ENCODE peak calls at places on chromosomes 16 and 17, in six cellular contexts. M, X, K, I, F and S are unnamed samples.

GRCh38 chr16:23014592-23014991 is 134.7 kb downstream of the USP31 start:
- DNase-seq in M (no peak), X (no peak), K (no peak), I (no peak), F (peak), S (no peak)

GRCh38 chr17:52647411-52647810 is 488.9 kb upstream of the CA10 start:
- DNase-seq in M (no peak), X (no peak), K (no peak), I (no peak), F (no peak), S (no peak)

GRCh38 chr16:85947511-85948509 is 48.8 kb downstream of the IRF8 start:
- DNase-seq in M (no peak), X (no peak), K (no peak), I (no peak), F (no peak), S (no peak)

GRCh38 chr16:8641671-8642070 is 20.2 kb downstream of the METTL22 start:
- DNase-seq in M (no peak), X (no peak), K (no peak), I (no peak), F (no peak), S (no peak)

GRCh38 chr17:80244871-80245509 is 15.7 kb upstream of the RNF213 start:
- DNase-seq in M (no peak), X (no peak), K (no peak), I (no peak), F (no peak), S (no peak)

GRCh38 chr16:14364386-14365199 is 265.5 kb downstream of the PARN start:
- DNase-seq in M (no peak), X (no peak), K (peak), I (no peak), F (no peak), S (no peak)

GRCh38 chr16:54883358-54883757 is 47.3 kb upstream of the IRX5 start:
- DNase-seq in M (no peak), X (no peak), K (no peak), I (no peak), F (no peak), S (no peak)

GRCh38 chr17:41521574-41522261 is 3.0 kb upstream of the KRT15 start:
- DNase-seq in M (no peak), X (no peak), K (peak), I (no peak), F (no peak), S (no peak)

GRCh38 chr16:14489460-14489859 is 140.6 kb downstream of the PARN start:
- DNase-seq in M (no peak), X (no peak), K (peak), I (no peak), F (no peak), S (no peak)

GRCh38 chr17:39080416-39081179 is 70.8 kb downstream of the PLXDC1 start:
- DNase-seq in M (no peak), X (no peak), K (peak), I (peak), F (no peak), S (no peak)

GRCh38 chr17:31393749-31394146 is 2.3 kb downstream of the RAB11FIP4 start:
- DNase-seq in M (no peak), X (no peak), K (no peak), I (peak), F (no peak), S (no peak)

GRCh38 chr16:89202422-89203215 is 2.3 kb upstream of the SLC22A31 start:
- DNase-seq in M (no peak), X (no peak), K (no peak), I (no peak), F (no peak), S (no peak)

GRCh38 chr16:61820398-61820797 is 215.8 kb downstream of the CDH8 start:
- DNase-seq in M (no peak), X (no peak), K (no peak), I (no peak), F (no peak), S (no peak)

GRCh38 chr17:5563451-5563850 is 20.9 kb downstream of the NLRP1 start:
- DNase-seq in M (no peak), X (no peak), K (no peak), I (no peak), F (no peak), S (no peak)

GRCh38 chr17:44203731-44204452 is 4.2 kb upstream of the ATXN7L3 start:
- DNase-seq in M (no peak), X (no peak), K (peak), I (no peak), F (no peak), S (no peak)

GRCh38 chr17:31321481-31321880 is at the start of gene EVI2A:
- DNase-seq in M (no peak), X (peak), K (peak), I (no peak), F (peak), S (no peak)

GRCh38 chr17:1000597-1001490 is 3.9 kb downstream of the TIMM22 start:
- DNase-seq in M (no peak), X (no peak), K (peak), I (peak), F (no peak), S (peak)

GRCh38 chr16:82010649-82011048 is 621 bp downstream of the SDR42E1 start:
- DNase-seq in M (no peak), X (no peak), K (no peak), I (no peak), F (no peak), S (no peak)

GRCh38 chr16:77336637-77337036 is 98.2 kb downstream of the ADAMTS18 start:
- DNase-seq in M (no peak), X (no peak), K (no peak), I (no peak), F (no peak), S (no peak)

GRCh38 chr17:38591759-38592241 is 14.0 kb downstream of the SRCIN1 start:
- DNase-seq in M (no peak), X (no peak), K (no peak), I (no peak), F (peak), S (no peak)

GRCh38 chr16:24701521-24701951 is 27.9 kb upstream of the TNRC6A start:
- DNase-seq in M (no peak), X (no peak), K (peak), I (peak), F (no peak), S (no peak)

GRCh38 chr16:57361384-57361783 is 2.8 kb downstream of the CCL22 start:
- DNase-seq in M (no peak), X (no peak), K (no peak), I (peak), F (no peak), S (no peak)

GRCh38 chr17:2595736-2596135 is 2.3 kb downstream of the PAFAH1B1 start:
- DNase-seq in M (no peak), X (no peak), K (peak), I (no peak), F (no peak), S (no peak)

GRCh38 chr16:70428178-70428998 is 10.5 kb downstream of the ST3GAL2 start:
- DNase-seq in M (peak), X (no peak), K (peak), I (peak), F (peak), S (peak)

GRCh38 chr17:39271546-39271945 is 45.8 kb upstream of the STAC2 start:
- DNase-seq in M (no peak), X (no peak), K (peak), I (no peak), F (no peak), S (no peak)

GRCh38 chr16:57852189-57852588 is 49.9 kb upstream of the KIFC3 start:
- DNase-seq in M (no peak), X (no peak), K (no peak), I (no peak), F (no peak), S (no peak)

GRCh38 chr17:57987582-57988300 is at the start of gene VEZF1:
- DNase-seq in M (peak), X (peak), K (peak), I (peak), F (no peak), S (peak)

GRCh38 chr17:81258292-81258691 is 19.2 kb downstream of the NDUFAF8 start:
- DNase-seq in M (no peak), X (no peak), K (no peak), I (no peak), F (no peak), S (no peak)

GRCh38 chr16:10756574-10756973 is 12.9 kb downstream of the NUBP1 start:
- DNase-seq in M (no peak), X (no peak), K (no peak), I (peak), F (no peak), S (no peak)

GRCh38 chr16:20181386-20181785 is 107.7 kb upstream of the GPR139 start:
- DNase-seq in M (no peak), X (no peak), K (no peak), I (no peak), F (no peak), S (no peak)

GRCh38 chr17:81905424-81905875 is 3.4 kb downstream of the NPB start:
- DNase-seq in M (no peak), X (no peak), K (no peak), I (no peak), F (no peak), S (peak)

GRCh38 chr16:67430504-67431076 is 331 bp upstream of the HSD11B2 start:
- DNase-seq in M (no peak), X (no peak), K (no peak), I (no peak), F (no peak), S (peak)

GRCh38 chr17:3692346-3692745 is 3.6 kb downstream of the P2RX5 start:
- DNase-seq in M (no peak), X (no peak), K (no peak), I (no peak), F (no peak), S (no peak)

GRCh38 chr17:3695129-3695722 is 729 bp downstream of the P2RX5 start:
- DNase-seq in M (no peak), X (no peak), K (no peak), I (peak), F (no peak), S (no peak)

GRCh38 chr17:3693829-3694231 is 2.1 kb downstream of the P2RX5 start:
- DNase-seq in M (no peak), X (no peak), K (no peak), I (no peak), F (no peak), S (no peak)

GRCh38 chr17:3691539-3692166 is 4.3 kb downstream of the P2RX5 start:
- DNase-seq in M (no peak), X (no peak), K (no peak), I (no peak), F (no peak), S (no peak)

GRCh38 chr17:3693099-3693498 is 2.9 kb downstream of the P2RX5 start:
- DNase-seq in M (no peak), X (no peak), K (no peak), I (no peak), F (no peak), S (no peak)
- H3K4me3 ChIP-seq in M (no peak), X (no peak), K (no peak), I (no peak), F (no peak), S (no peak)

GRCh38 chr17:64778367-64779290 is 116.5 kb upstream of the SMURF2 start:
- DNase-seq in M (no peak), X (no peak), K (no peak), I (peak), F (no peak), S (peak)

GRCh38 chr17:64779344-64780095 is 117.4 kb upstream of the SMURF2 start:
- DNase-seq in M (no peak), X (no peak), K (no peak), I (peak), F (no peak), S (peak)

GRCh38 chr17:64775701-64776570 is 113.8 kb upstream of the SMURF2 start:
- DNase-seq in M (no peak), X (no peak), K (no peak), I (peak), F (no peak), S (no peak)

GRCh38 chr17:64778102-64778366 is 115.9 kb upstream of the SMURF2 start:
- DNase-seq in M (no peak), X (no peak), K (no peak), I (no peak), F (no peak), S (no peak)

GRCh38 chr17:64777413-64778101 is 115.5 kb upstream of the SMURF2 start:
- DNase-seq in M (no peak), X (no peak), K (no peak), I (peak), F (peak), S (peak)
- H3K4me3 ChIP-seq in M (no peak), X (no peak), K (no peak), I (peak), F (peak), S (peak)

DNA sequence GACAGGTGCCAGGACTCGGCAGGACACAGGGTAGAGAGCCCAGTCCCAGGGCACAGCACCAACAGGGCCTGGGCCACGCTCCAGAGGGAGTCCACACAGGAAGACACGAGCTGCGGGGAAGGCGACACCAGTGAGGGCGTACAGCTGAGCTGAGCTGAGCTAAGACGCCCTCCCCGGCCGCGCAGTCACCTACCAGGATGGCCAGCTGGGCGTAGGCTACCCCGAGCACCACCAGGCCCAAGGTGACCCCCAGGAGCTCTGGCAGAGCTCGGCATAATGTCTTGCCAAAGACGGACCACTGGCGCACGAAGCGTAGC is 42.7 kb downstream of the TSC2 start:
- DNase-seq in M (peak), X (no peak), K (no peak), I (no peak), F (no peak), S (no peak)
- H3K4me3 ChIP-seq in M (no peak), X (no peak), K (no peak), I (no peak), F (no peak), S (peak)

DNA sequence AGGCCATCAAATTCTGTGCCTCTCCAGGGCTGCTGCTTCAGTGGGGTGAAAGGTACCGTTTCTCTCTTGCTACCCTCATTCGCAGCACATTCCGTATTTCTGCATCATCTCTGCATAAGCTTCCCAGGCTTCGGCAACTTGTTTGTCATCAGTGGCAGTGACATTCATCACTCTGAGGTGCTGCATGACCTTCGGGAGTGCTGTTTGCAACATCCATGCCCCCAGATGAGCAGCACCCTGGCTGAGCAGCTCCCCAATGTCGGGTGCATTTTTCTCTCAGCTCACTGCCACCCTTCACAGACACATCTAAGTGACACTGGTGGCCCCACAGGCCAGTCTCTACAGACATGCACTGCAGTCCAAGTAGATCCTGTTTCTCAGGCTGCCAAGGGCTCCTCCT is 3.8 kb downstream of the CREBBP start:
- DNase-seq in M (no peak), X (no peak), K (peak), I (no peak), F (no peak), S (no peak)
- H3K4me3 ChIP-seq in M (no peak), X (no peak), K (peak), I (peak), F (no peak), S (no peak)

GRCh38 chr17:28381141-28381825 is 9.8 kb downstream of the SARM1 start:
- DNase-seq in M (no peak), X (no peak), K (no peak), I (no peak), F (no peak), S (no peak)
- H3K4me3 ChIP-seq in M (no peak), X (no peak), K (no peak), I (no peak), F (no peak), S (no peak)

GRCh38 chr17:12640364-12640763 is 25.3 kb upstream of the MYOCD start:
- DNase-seq in M (no peak), X (no peak), K (no peak), I (no peak), F (no peak), S (no peak)

GRCh38 chr17:12644623-12645022 is 21.1 kb upstream of the MYOCD start:
- DNase-seq in M (no peak), X (no peak), K (no peak), I (no peak), F (no peak), S (no peak)

GRCh38 chr17:12642034-12642433 is 23.7 kb upstream of the MYOCD start:
- DNase-seq in M (no peak), X (no peak), K (peak), I (no peak), F (no peak), S (no peak)

GRCh38 chr17:12647023-12647422 is 18.7 kb upstream of the MYOCD start:
- DNase-seq in M (no peak), X (no peak), K (peak), I (no peak), F (no peak), S (no peak)

GRCh38 chr17:12643812-12644211 is 21.9 kb upstream of the MYOCD start:
- DNase-seq in M (no peak), X (no peak), K (no peak), I (no peak), F (no peak), S (no peak)
- H3K4me3 ChIP-seq in M (no peak), X (no peak), K (no peak), I (no peak), F (no peak), S (no peak)

GRCh38 chr17:17028878-17029535 is 13.2 kb upstream of the MPRIP start:
- DNase-seq in M (no peak), X (no peak), K (no peak), I (no peak), F (no peak), S (no peak)
- H3K4me3 ChIP-seq in M (no peak), X (no peak), K (no peak), I (no peak), F (no peak), S (no peak)

DNA sequence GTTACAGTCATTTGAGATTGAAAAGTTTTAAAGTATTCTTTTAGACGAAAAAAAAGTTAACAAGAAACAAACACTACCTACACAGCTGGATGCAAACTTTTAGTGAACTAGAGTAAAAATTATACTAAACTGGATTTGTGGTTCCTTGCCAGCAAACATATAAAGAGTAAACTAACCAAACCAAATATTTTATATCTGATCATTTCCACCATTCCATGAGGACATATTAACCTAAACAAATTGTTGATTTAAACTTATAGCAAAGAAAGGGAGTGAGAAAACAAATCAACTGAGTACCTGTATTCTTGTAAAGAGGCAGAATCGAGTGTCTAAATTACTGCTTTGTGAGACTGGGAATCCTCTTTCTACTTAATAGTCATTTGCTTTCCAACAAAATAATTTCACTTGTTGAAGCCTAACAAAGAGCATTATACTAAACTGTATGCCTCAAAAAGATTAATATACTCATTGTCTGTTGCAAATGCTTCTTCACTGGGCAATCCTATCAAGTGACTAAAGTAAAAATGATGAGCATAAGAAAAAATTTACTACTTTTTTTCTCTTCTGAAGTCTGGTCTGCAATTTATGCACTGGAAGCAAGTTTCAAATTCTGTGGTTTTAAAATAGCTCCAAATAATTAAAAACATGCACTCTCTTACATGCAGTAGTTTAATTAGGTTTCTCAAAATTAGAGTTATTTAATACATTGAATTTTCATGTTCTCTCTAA is 37.5 kb downstream of the AKAP10 start:
- DNase-seq in M (no peak), X (no peak), K (no peak), I (no peak), F (no peak), S (no peak)
- H3K4me3 ChIP-seq in M (no peak), X (no peak), K (no peak), I (no peak), F (no peak), S (no peak)

DNA sequence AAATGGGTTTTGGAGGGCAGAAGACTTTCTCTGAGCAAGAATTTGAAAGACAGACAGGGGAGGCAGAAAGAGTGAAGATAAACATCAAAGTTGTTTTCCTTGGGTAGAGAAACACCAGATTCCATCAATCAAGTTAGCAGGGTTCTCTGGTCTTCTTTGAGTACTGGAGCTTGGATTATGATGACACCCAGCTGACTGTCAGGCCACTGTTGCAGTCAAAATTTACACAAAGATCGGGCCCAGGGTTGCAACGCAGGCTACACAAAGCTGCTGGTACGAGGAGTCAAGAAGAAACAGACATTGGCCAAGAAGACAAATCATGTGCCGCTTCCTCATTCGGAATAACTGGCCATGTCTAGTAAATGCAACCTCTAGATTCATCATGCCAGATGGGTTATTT is 396.2 kb upstream of the XYLT1 start:
- DNase-seq in M (no peak), X (no peak), K (no peak), I (no peak), F (no peak), S (no peak)
- H3K4me3 ChIP-seq in M (no peak), X (no peak), K (no peak), I (no peak), F (no peak), S (no peak)